ENCODE peak calls at places on chromosomes 12 and 14, in eight cellular contexts. A, W, L, V, P, U, D and Q are unnamed samples.

GRCh38 chr12:53213348-53213747 is 6.3 kb upstream of the ITGB7 start:
- DNase-seq in V (peak), P (no peak), A (peak), W (peak), U (peak), L (peak), D (peak), Q (peak)

GRCh38 chr12:132238487-132239248 is 90.7 kb downstream of the GALNT9 start:
- DNase-seq in W (no peak), A (no peak), P (no peak), L (no peak), D (no peak), U (no peak), V (peak), Q (no peak)

GRCh38 chr14:105385698-105386365 is 12.5 kb upstream of the TEX22 start:
- DNase-seq in U (no peak), A (no peak), D (no peak), V (no peak), W (no peak), L (no peak), P (no peak), Q (no peak)

GRCh38 chr12:93422050-93422449 is 19.7 kb downstream of the UBE2N start:
- DNase-seq in W (no peak), L (no peak), U (no peak), P (no peak), V (no peak), D (no peak), A (no peak), Q (no peak)

GRCh38 chr12:77841467-77842054 is 10.9 kb downstream of the NAV3 start:
- DNase-seq in L (no peak), V (peak), W (no peak), D (no peak), P (no peak), U (no peak), A (no peak), Q (no peak)

GRCh38 chr14:29453045-29453444 is 474.6 kb downstream of the PRKD1 start:
- DNase-seq in W (no peak), D (no peak), U (no peak), V (no peak), P (no peak), L (no peak), A (no peak), Q (no peak)

GRCh38 chr14:96001866-96002510 is 37.2 kb upstream of the C14orf132 start:
- DNase-seq in W (peak), P (no peak), A (no peak), U (no peak), D (no peak), V (no peak), L (peak), Q (peak)

GRCh38 chr12:21330682-21331253 is 3.9 kb downstream of the SLCO1A2 start:
- DNase-seq in P (no peak), A (no peak), L (peak), W (no peak), U (no peak), D (no peak), V (no peak), Q (peak)

GRCh38 chr12:109678732-109679131 is 34.9 kb upstream of the FAM222A start:
- DNase-seq in U (no peak), D (no peak), A (no peak), V (no peak), P (no peak), L (no peak), W (peak), Q (no peak)

GRCh38 chr12:121214171-121214777 is 4.3 kb downstream of the P2RX4 start:
- DNase-seq in A (no peak), P (no peak), L (peak), D (peak), V (peak), W (no peak), U (no peak), Q (peak)

GRCh38 chr14:38056270-38056669 is 151.4 kb upstream of the SSTR1 start:
- DNase-seq in L (peak), U (no peak), V (no peak), D (no peak), A (no peak), P (no peak), W (peak), Q (no peak)

GRCh38 chr12:34626363-34627157 is 604.3 kb downstream of the ALG10 start:
- DNase-seq in P (no peak), U (no peak), V (no peak), A (no peak), W (no peak), D (no peak), L (no peak), Q (no peak)

GRCh38 chr12:28218875-28219274 is 28.6 kb downstream of the CCDC91 start:
- DNase-seq in P (no peak), A (no peak), V (no peak), U (no peak), L (no peak), W (no peak), D (no peak), Q (no peak)